ENCODE peak calls at places on chromosomes 11 and 22, in five cellular contexts. F is germinal center; E is GM13977; T is CD4-positive, alpha-beta T cell; U is DND-41. B is an unnamed sample.
A peak's percentile ranks its signal among the peaks of the same experiment; 100 is the strongest.

GRCh38 chr22:20989323-20990138 is 7.4 kb downstream of the LZTR1 start:
- DNase-seq in F (no peak), E (no peak), T (no peak), U (no peak), B (no peak)

GRCh38 chr11:69642913-69643632 is 2.1 kb downstream of the CCND1 start:
- DNase-seq in F (peak; percentile 80), E (peak; percentile 93), T (peak; percentile 68), U (peak; percentile 74), B (peak; percentile 83)

GRCh38 chr11:110085255-110085838 is 7.8 kb upstream of the ZC3H12C start:
- DNase-seq in F (no peak), E (no peak), T (no peak), U (no peak), B (no peak)

GRCh38 chr11:120331301-120331966 is 4.8 kb upstream of the ARHGEF12 start:
- DNase-seq in F (no peak), E (no peak), T (no peak), U (no peak), B (no peak)

GRCh38 chr22:47292546-47293320 is 530.3 kb downstream of the TBC1D22A start:
- DNase-seq in F (no peak), E (no peak), T (no peak), U (no peak), B (no peak)

GRCh38 chr11:279966-280761 is 2.0 kb downstream of the NLRP6 start:
- DNase-seq in F (peak; percentile 47), E (peak; percentile 66), T (peak; percentile 37), U (no peak), B (no peak)

GRCh38 chr22:48894064-48894671 is 933.5 kb downstream of the BRD1 start:
- DNase-seq in F (peak; percentile 11), E (no peak), T (no peak), U (no peak), B (no peak)

GRCh38 chr22:30564045-30564765 is 10.3 kb downstream of the GAL3ST1 start:
- DNase-seq in F (no peak), E (no peak), T (no peak), U (no peak), B (no peak)

GRCh38 chr22:17087176-17088131 is 2.7 kb downstream of the IL17RA start:
- DNase-seq in F (no peak), E (peak; percentile 31), T (no peak), U (peak; percentile 73), B (peak; percentile 85)

GRCh38 chr11:117089685-117090084 is 8.5 kb downstream of the SIK3 start:
- DNase-seq in F (no peak), E (no peak), T (no peak), U (no peak), B (no peak)

GRCh38 chr11:85886089-85887056 is 31.2 kb downstream of the CCDC83 start:
- DNase-seq in F (no peak), E (no peak), T (no peak), U (no peak), B (no peak)

GRCh38 chr11:130407978-130408377 is 20.4 kb downstream of the ADAMTS8 start:
- DNase-seq in F (no peak), E (no peak), T (no peak), U (no peak), B (no peak)

GRCh38 chr22:49925525-49926128 is 7.2 kb downstream of the CRELD2 start:
- DNase-seq in F (peak; percentile 68), E (peak; percentile 82), T (peak; percentile 64), U (peak; percentile 67), B (peak; percentile 23)

GRCh38 chr11:57562596-57562995 is 4.9 kb downstream of the UBE2L6 start:
- DNase-seq in F (no peak), E (no peak), T (no peak), U (no peak), B (no peak)

GRCh38 chr11:67056640-67057409 is at the start of gene RHOD:
- DNase-seq in F (peak; percentile 62), E (peak; percentile 62), T (peak; percentile 15), U (no peak), B (peak; percentile 64)

GRCh38 chr11:70663815-70664214 is 265.5 kb downstream of the CTTN start:
- DNase-seq in F (no peak), E (no peak), T (no peak), U (no peak), B (no peak)

GRCh38 chr11:130313383-130314183 is 1.1 kb downstream of the ZBTB44 start:
- DNase-seq in F (no peak), E (no peak), T (no peak), U (no peak), B (no peak)

GRCh38 chr11:85791326-85791990 is 19.5 kb downstream of the SYTL2 start:
- DNase-seq in F (no peak), E (no peak), T (no peak), U (no peak), B (no peak)

GRCh38 chr11:26191193-26191592 is 140.7 kb upstream of the ANO3 start:
- DNase-seq in F (no peak), E (no peak), T (no peak), U (no peak), B (no peak)

GRCh38 chr11:21771097-21771496 is 421.8 kb upstream of the ANO5 start:
- DNase-seq in F (no peak), E (no peak), T (no peak), U (no peak), B (no peak)

GRCh38 chr22:34622602-34623001 is 443.4 kb upstream of the ISX start:
- DNase-seq in F (no peak), E (no peak), T (no peak), U (no peak), B (no peak)

GRCh38 chr11:31412946-31413345 is 43.3 kb downstream of the DNAJC24 start:
- DNase-seq in F (no peak), E (no peak), T (no peak), U (no peak), B (no peak)

GRCh38 chr11:101987370-101987769 is 59.9 kb upstream of the CFAP300 start:
- DNase-seq in F (no peak), E (no peak), T (no peak), U (no peak), B (peak; percentile 4)

GRCh38 chr11:18775492-18776292 is 15.9 kb downstream of the PTPN5 start:
- DNase-seq in F (peak; percentile 49), E (peak; percentile 71), T (peak; percentile 8), U (peak; percentile 49), B (peak; percentile 75)

GRCh38 chr11:19200410-19201201 is 1.2 kb downstream of the CSRP3 start:
- DNase-seq in F (no peak), E (no peak), T (no peak), U (no peak), B (no peak)

GRCh38 chr11:106177311-106177710 is 99.8 kb downstream of the AASDHPPT start:
- DNase-seq in F (no peak), E (no peak), T (no peak), U (no peak), B (no peak)

GRCh38 chr22:45891471-45891995 is 85.4 kb downstream of the WNT7B start:
- DNase-seq in F (no peak), E (no peak), T (no peak), U (no peak), B (no peak)

GRCh38 chr11:1307998-1308744 is 1.3 kb downstream of the TOLLIP start:
- DNase-seq in F (no peak), E (peak; percentile 17), T (no peak), U (no peak), B (no peak)